ENCODE peak calls at places on chromosome 10, in seven cellular contexts. T, R, K, J, Z, H and U are unnamed samples.

GRCh38 chr10:89219512-89220218 is 12.5 kb upstream of the CH25H start:
- DNase-seq in R (no peak), T (no peak), K (no peak), J (no peak), H (no peak), Z (no peak), U (no peak)

GRCh38 chr10:17101257-17101909 is 28.2 kb downstream of the CUBN start:
- DNase-seq in Z (no peak), J (no peak), H (no peak), K (no peak), T (no peak), R (no peak), U (no peak)

GRCh38 chr10:122421054-122421625 is 33.3 kb upstream of the ARMS2 start:
- DNase-seq in K (no peak), T (no peak), J (no peak), R (no peak), Z (no peak), H (no peak), U (no peak)

GRCh38 chr10:18610517-18610916 is 40.9 kb downstream of the NSUN6 start:
- DNase-seq in J (peak), Z (no peak), K (peak), H (no peak), R (peak), T (peak), U (no peak)

GRCh38 chr10:17428616-17429097 is 25.7 kb downstream of the ST8SIA6 start:
- DNase-seq in J (no peak), K (no peak), T (no peak), H (peak), Z (no peak), R (no peak), U (no peak)

GRCh38 chr10:78875932-78876331 is 192.8 kb upstream of the ZMIZ1 start:
- DNase-seq in J (no peak), H (no peak), T (no peak), Z (no peak), K (no peak), R (no peak), U (no peak)

GRCh38 chr10:31999261-31999660 is 57.0 kb downstream of the KIF5B start:
- DNase-seq in Z (no peak), H (no peak), J (no peak), R (no peak), T (no peak), K (no peak), U (no peak)

GRCh38 chr10:14008648-14009072 is 322.1 kb downstream of the FRMD4A start:
- DNase-seq in J (no peak), T (no peak), K (peak), H (no peak), Z (no peak), R (no peak), U (no peak)

GRCh38 chr10:369441-370221 is 234.4 kb downstream of the ZMYND11 start:
- DNase-seq in J (no peak), K (peak), H (no peak), Z (no peak), T (no peak), R (no peak), U (no peak)

GRCh38 chr10:62637249-62638061 is 167.1 kb upstream of the ADO start:
- DNase-seq in H (no peak), Z (no peak), K (peak), R (no peak), J (no peak), T (no peak), U (no peak)

GRCh38 chr10:132677905-132678298 is 108.0 kb downstream of the NKX6-2 start:
- DNase-seq in K (no peak), R (no peak), Z (no peak), J (no peak), H (no peak), T (no peak), U (peak)

GRCh38 chr10:15439381-15439837 is 68.3 kb upstream of the FAM171A1 start:
- DNase-seq in R (peak), H (no peak), K (peak), Z (no peak), J (no peak), T (no peak), U (no peak)